ENCODE peak calls at places on chromosomes 7 and 10, in nine cellular contexts. J, I, Q, S, D, G, O, F and Y are unnamed samples.

GRCh38 chr10:132349766-132350165 is 17.8 kb downstream of the LRRC27 start:
- DNase-seq in O (peak), J (no peak), I (no peak), G (no peak), Q (no peak), S (no peak), F (no peak), D (no peak), Y (no peak)

GRCh38 chr10:75776738-75777504 is 345.5 kb downstream of the LRMDA start:
- DNase-seq in F (no peak), I (no peak), Q (no peak), J (no peak), O (no peak), D (no peak), S (no peak), G (peak), Y (no peak)

GRCh38 chr10:61904711-61905445 is 3.4 kb downstream of the ARID5B start:
- DNase-seq in O (no peak), G (no peak), D (no peak), Q (peak), I (no peak), S (peak), F (peak), J (no peak), Y (no peak)

GRCh38 chr7:2049782-2050510 is 182.8 kb downstream of the MAD1L1 start:
- DNase-seq in Q (no peak), S (no peak), I (no peak), D (no peak), J (no peak), G (no peak), O (no peak), F (no peak), Y (no peak)

GRCh38 chr7:98107313-98107691 is 640 bp downstream of the LMTK2 start:
- DNase-seq in F (peak), Q (peak), I (no peak), D (peak), G (no peak), S (no peak), J (no peak), O (no peak), Y (no peak)

GRCh38 chr7:48742046-48742445 is 182.3 kb upstream of the CDC14C start:
- DNase-seq in F (no peak), Q (no peak), I (no peak), J (no peak), D (no peak), G (no peak), S (no peak), O (no peak), Y (no peak)

GRCh38 chr7:155230169-155230593 is 67.5 kb upstream of the INSIG1 start:
- DNase-seq in G (peak), F (no peak), Q (peak), O (no peak), J (no peak), S (peak), I (no peak), D (peak), Y (no peak)

GRCh38 chr10:20713420-20713819 is 183.7 kb downstream of the NEBL start:
- DNase-seq in S (no peak), J (no peak), O (no peak), Q (no peak), G (no peak), D (no peak), F (no peak), I (no peak), Y (no peak)

GRCh38 chr10:93440591-93441012 is 41.5 kb downstream of the MYOF start:
- DNase-seq in Q (peak), O (no peak), F (no peak), S (peak), D (no peak), I (no peak), J (no peak), G (no peak), Y (no peak)

GRCh38 chr7:44225566-44226395 is 25.0 kb downstream of the YKT6 start:
- DNase-seq in Q (no peak), D (no peak), S (no peak), O (no peak), I (no peak), G (no peak), J (no peak), F (no peak), Y (no peak)

GRCh38 chr10:86345296-86346168 is 21.1 kb downstream of the GRID1 start:
- DNase-seq in F (peak), O (peak), D (no peak), S (no peak), G (no peak), J (no peak), Q (no peak), I (no peak), Y (no peak)

GRCh38 chr10:22433875-22434274 is 88.6 kb downstream of the SPAG6 start:
- DNase-seq in G (no peak), J (no peak), F (no peak), Q (peak), D (no peak), O (no peak), S (no peak), I (no peak), Y (no peak)

GRCh38 chr7:101922631-101923275 is 105.3 kb downstream of the CUX1 start:
- DNase-seq in I (no peak), S (no peak), O (peak), G (no peak), D (no peak), F (no peak), J (no peak), Q (no peak), Y (no peak)

GRCh38 chr10:35423505-35424306 is 87.4 kb downstream of the CCNY start:
- DNase-seq in G (no peak), F (no peak), O (no peak), I (no peak), Q (peak), S (no peak), J (no peak), D (no peak), Y (no peak)
- TF ChIP-seq CTCF in G (no peak), F (no peak), O (no peak), I (no peak), Q (no peak), S (no peak), J (no peak), D (no peak), Y (no peak)

GRCh38 chr10:14556285-14556956 is 218.3 kb downstream of the FAM107B start:
- DNase-seq in D (no peak), F (no peak), Q (no peak), S (peak), J (no peak), I (no peak), O (peak), G (no peak), Y (no peak)
- TF ChIP-seq CTCF in D (no peak), F (peak), Q (no peak), S (no peak), J (peak), I (peak), O (peak), G (no peak), Y (no peak)

DNA sequence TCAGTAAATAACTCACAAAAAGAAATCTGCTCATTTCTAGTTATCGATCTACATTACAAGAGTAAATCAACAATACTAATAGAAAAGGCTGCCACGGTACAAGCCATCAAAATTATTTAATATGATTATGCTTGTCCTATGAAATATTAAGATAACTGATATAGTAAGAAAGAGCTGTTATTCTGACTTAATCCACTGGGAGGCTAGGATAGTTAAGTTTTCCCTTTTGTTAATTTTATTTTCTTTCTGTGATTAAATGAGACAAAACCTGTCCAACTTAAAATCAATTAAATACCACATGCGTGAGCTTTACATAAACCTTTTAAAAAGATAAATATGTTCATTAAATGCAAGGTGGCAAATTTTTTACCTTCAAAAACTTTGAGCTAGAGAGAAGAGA is 114.8 kb downstream of the LMBR1 start:
- DNase-seq in J (no peak), D (no peak), Q (peak), F (no peak), O (no peak), I (no peak), G (no peak), S (no peak), Y (no peak)
- TF ChIP-seq CTCF in J (peak), D (no peak), Q (no peak), F (peak), O (no peak), I (no peak), G (no peak), S (no peak), Y (no peak)

GRCh38 chr7:100109521-100110163 is 8.2 kb downstream of the AP4M1 start:
- DNase-seq in G (no peak), I (no peak), O (no peak), S (no peak), F (no peak), D (no peak), J (no peak), Q (no peak), Y (no peak)
- TF ChIP-seq CTCF in G (no peak), I (no peak), O (no peak), S (no peak), F (peak), D (no peak), J (peak), Q (no peak), Y (no peak)

GRCh38 chr7:149489391-149490024 is 8.1 kb downstream of the ZNF746 start:
- DNase-seq in G (no peak), O (no peak), I (no peak), S (no peak), J (no peak), Q (no peak), F (no peak), D (no peak), Y (no peak)
- TF ChIP-seq CTCF in G (no peak), O (no peak), I (no peak), S (no peak), J (no peak), Q (peak), F (peak), D (no peak), Y (peak)

GRCh38 chr10:53315709-53316108 is 543.1 kb upstream of the MBL2 start:
- DNase-seq in Q (peak), F (no peak), S (no peak), D (no peak), J (no peak), G (no peak), I (no peak), O (no peak), Y (no peak)
- TF ChIP-seq CTCF in Q (no peak), F (no peak), S (no peak), D (no peak), J (no peak), G (no peak), I (no peak), O (no peak), Y (peak)

DNA sequence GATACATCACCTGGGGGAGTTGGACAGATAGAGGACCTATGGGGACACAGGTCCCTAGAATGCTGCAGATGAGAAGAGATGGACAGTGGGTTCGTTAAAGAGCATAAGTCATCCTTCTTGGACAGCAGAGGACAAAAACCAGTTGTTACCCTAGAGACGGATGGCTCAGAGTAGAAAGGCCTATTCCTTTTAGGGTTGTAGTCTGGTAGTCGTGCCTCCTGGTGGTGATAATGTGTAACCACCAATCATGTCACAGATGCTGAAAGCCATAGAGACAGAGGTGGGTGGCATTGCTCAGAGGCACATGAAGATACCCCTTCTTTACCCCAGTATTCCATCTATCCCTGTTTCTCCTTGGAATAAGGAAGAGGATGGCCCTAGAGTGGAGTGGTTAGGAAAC is 554.6 kb downstream of the SORCS1 start:
- DNase-seq in O (no peak), S (no peak), G (no peak), F (no peak), I (no peak), Q (peak), D (no peak), J (no peak), Y (no peak)
- TF ChIP-seq CTCF in O (no peak), S (no peak), G (no peak), F (peak), I (no peak), Q (peak), D (peak), J (peak), Y (no peak)

GRCh38 chr10:127150136-127150535 is 46.3 kb downstream of the INSYN2A start:
- DNase-seq in Q (peak), I (no peak), O (no peak), G (no peak), S (no peak), J (no peak), D (no peak), F (no peak), Y (no peak)
- TF ChIP-seq CTCF in Q (no peak), I (no peak), O (no peak), G (no peak), S (no peak), J (no peak), D (no peak), F (no peak), Y (no peak)

GRCh38 chr10:102433619-102434046 is 1.3 kb upstream of the CUEDC2 start:
- DNase-seq in I (no peak), J (no peak), D (no peak), F (no peak), S (no peak), O (peak), Q (no peak), G (no peak), Y (no peak)

GRCh38 chr10:102434251-102434913 is 2.0 kb upstream of the CUEDC2 start:
- DNase-seq in D (no peak), O (no peak), S (no peak), Q (peak), G (no peak), J (no peak), I (no peak), F (no peak), Y (no peak)

GRCh38 chr10:102431452-102432124 is 786 bp downstream of the CUEDC2 start:
- DNase-seq in Q (peak), I (no peak), S (no peak), F (no peak), D (no peak), G (no peak), J (no peak), O (no peak), Y (no peak)

GRCh38 chr10:102435098-102435497 is 2.7 kb upstream of the CUEDC2 start:
- DNase-seq in G (no peak), Q (peak), J (no peak), S (no peak), I (no peak), O (no peak), D (no peak), F (no peak), Y (no peak)

GRCh38 chr10:102432162-102432950 is at the start of gene CUEDC2:
- DNase-seq in I (peak), Q (peak), O (peak), S (peak), D (peak), G (peak), F (peak), J (peak), Y (peak)
- TF ChIP-seq CTCF in I (no peak), Q (no peak), O (no peak), S (no peak), D (no peak), G (no peak), F (no peak), J (no peak), Y (no peak)

GRCh38 chr7:143299840-143300239 is 11.7 kb downstream of the CASP2 start:
- DNase-seq in F (peak), Q (peak), S (no peak), D (no peak), J (peak), I (no peak), G (no peak), O (no peak), Y (no peak)
- TF ChIP-seq CTCF in F (peak), Q (peak), S (no peak), D (peak), J (peak), I (peak), G (no peak), O (peak), Y (peak)